ENCODE peak calls at places on chromosomes 7 and 10, in four cellular contexts. Q is upper lobe of left lung, C is GM12878, K is HepG2. M is an unnamed sample.
A peak's percentile ranks its signal among the peaks of the same experiment; 100 is the strongest.

GRCh38 chr7:102302025-102302424 is 15.4 kb downstream of the SH2B2 start:
- ATAC-seq in Q (no peak), C (no peak), K (no peak), M (no peak)

GRCh38 chr7:31373337-31374289 is 33.1 kb upstream of the NEUROD6 start:
- ATAC-seq in Q (no peak), C (peak; percentile 95), K (peak; percentile 96), M (no peak)

GRCh38 chr7:54841772-54842707 is 83.0 kb upstream of the SEC61G start:
- ATAC-seq in Q (no peak), C (peak; percentile 71), K (peak; percentile 86), M (no peak)

GRCh38 chr7:7176421-7177043 is 5.8 kb upstream of the C1GALT1 start:
- ATAC-seq in Q (no peak), C (no peak), K (peak; percentile 64), M (peak; percentile 66)

GRCh38 chr7:155807805-155808550 is 4.3 kb downstream of the SHH start:
- ATAC-seq in Q (no peak), C (peak; percentile 28), K (peak; percentile 63), M (no peak)

GRCh38 chr10:4144802-4145201 is 359.8 kb upstream of the KLF6 start:
- ATAC-seq in Q (no peak), C (no peak), K (no peak), M (no peak)

GRCh38 chr10:117805191-117805590 is 241.6 kb downstream of the RAB11FIP2 start:
- ATAC-seq in Q (no peak), C (no peak), K (no peak), M (no peak)

GRCh38 chr7:40498933-40499332 is 364.1 kb downstream of the SUGCT start:
- ATAC-seq in Q (no peak), C (no peak), K (no peak), M (no peak)

GRCh38 chr7:41501466-41501865 is 201.4 kb downstream of the INHBA start:
- ATAC-seq in Q (no peak), C (no peak), K (no peak), M (no peak)

GRCh38 chr10:23439920-23440875 is 1.3 kb downstream of the OTUD1 start:
- ATAC-seq in Q (no peak), C (peak; percentile 15), K (peak; percentile 20), M (no peak)

GRCh38 chr10:27865221-27865635 is 119.6 kb upstream of the MKX start:
- ATAC-seq in Q (no peak), C (no peak), K (no peak), M (no peak)

GRCh38 chr10:103067951-103068350 is 125.1 kb downstream of the NT5C2 start:
- ATAC-seq in Q (no peak), C (no peak), K (no peak), M (no peak)

GRCh38 chr7:140518370-140519006 is 39.2 kb upstream of the MKRN1 start:
- ATAC-seq in Q (no peak), C (no peak), K (peak; percentile 28), M (peak; percentile 1)

GRCh38 chr10:42523098-42523497 is 115.3 kb downstream of the ZNF33B start:
- ATAC-seq in Q (no peak), C (no peak), K (no peak), M (no peak)
- H3K9me3 ChIP-seq in Q (peaks cover 77% of the 10 kb centered on the region), C (peaks cover 9% of the 10 kb centered on the region), K (peaks cover 12% of the 10 kb centered on the region), M (peaks cover 97% of the 10 kb centered on the region)

GRCh38 chr7:75639071-75639892 is 99.5 kb downstream of the HIP1 start:
- ATAC-seq in Q (peak; percentile 38), C (peak; percentile 14), K (peak; percentile 40), M (peak; percentile 53)
- TF ChIP-seq EP300 in Q (no peak), C (no peak), K (no peak), M (no peak)

GRCh38 chr7:157606140-157606539 is 269.3 kb downstream of the DNAJB6 start:
- ATAC-seq in Q (no peak), C (no peak), K (no peak), M (no peak)
- H3K9me3 ChIP-seq in Q (no peaks in the 10 kb centered on the region), C (no peaks in the 10 kb centered on the region), K (no peaks in the 10 kb centered on the region), M (no peaks in the 10 kb centered on the region)

DNA sequence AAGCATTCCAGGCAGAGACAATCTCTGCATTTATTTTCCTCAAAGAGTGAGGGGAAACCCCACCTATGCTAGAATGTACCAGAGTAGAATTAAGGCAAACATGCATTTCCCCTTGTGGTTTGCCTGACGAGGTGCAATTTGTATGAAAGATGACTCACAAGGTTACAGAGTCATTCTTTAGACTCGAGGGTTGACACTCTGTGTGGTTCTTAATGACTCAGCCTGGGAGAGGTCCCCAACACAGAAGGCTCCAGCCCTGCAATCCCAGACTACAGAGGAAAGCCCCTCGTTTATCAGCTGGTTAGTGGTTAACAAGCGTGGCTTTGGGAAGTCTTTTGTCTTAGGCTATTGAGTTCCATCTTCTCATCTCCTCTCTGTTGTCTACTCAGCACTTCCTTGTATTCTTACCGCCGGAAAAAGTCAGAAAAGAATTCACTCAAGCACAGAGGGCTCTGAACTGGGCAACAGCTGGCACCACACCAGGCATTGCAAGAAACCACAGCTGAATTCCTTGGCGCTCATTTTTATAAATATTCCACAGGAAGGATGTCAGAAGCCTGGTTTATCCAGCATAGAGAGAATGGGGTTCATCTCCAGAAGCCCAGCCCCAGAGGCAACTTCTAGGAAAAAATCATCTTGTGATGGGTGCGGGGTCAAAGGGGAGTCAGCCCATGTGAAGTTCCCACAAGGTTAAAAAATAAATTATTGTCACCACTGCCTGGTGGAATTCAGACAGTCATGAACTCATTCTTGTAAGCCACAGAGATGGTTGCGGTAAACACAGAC is 24.4 kb upstream of the SVIL start:
- ATAC-seq in Q (peak; percentile 96), C (peak; percentile 97), K (peak; percentile 96), M (peak; percentile 92)
- TF ChIP-seq EP300 in Q (peak; percentile 95), C (peak; percentile 97), K (no peak), M (no peak)